ENCODE peak calls at places on chromosomes 6 and 20, in ten cellular contexts. Y is brain microvascular endothelial cell, W is transverse colon, J is esophagus muscularis mucosa, D is heart right ventricle, X is coronary artery, P is lung, K is PC-3, G is upper lobe of right lung, H is AG09319. L is an unnamed sample.
A peak's percentile ranks its signal among the peaks of the same experiment; 100 is the strongest.

GRCh38 chr6:155313602-155314091 is 637 bp downstream of the TFB1M start:
- DNase-seq in Y (no peak), W (no peak), J (no peak), D (no peak), X (no peak), P (no peak), K (peak; percentile 24), G (no peak), H (no peak), L (peak; percentile 15)

GRCh38 chr20:25238319-25239037 is 9.4 kb upstream of the PYGB start:
- DNase-seq in Y (peak; percentile 75), W (no peak), J (no peak), D (no peak), X (no peak), P (no peak), K (peak; percentile 41), G (no peak), H (no peak), L (no peak)

GRCh38 chr6:164507197-164507957 is 802.0 kb downstream of the C6orf118 start:
- DNase-seq in Y (no peak), W (no peak), J (no peak), D (no peak), X (no peak), P (no peak), K (no peak), G (no peak), H (no peak), L (no peak)

GRCh38 chr6:133788556-133788955 is 100.4 kb upstream of the TCF21 start:
- DNase-seq in Y (no peak), W (no peak), J (no peak), D (no peak), X (no peak), P (no peak), K (no peak), G (no peak), H (no peak), L (no peak)

GRCh38 chr6:158905277-158905676 is 86.1 kb upstream of the EZR start:
- DNase-seq in Y (no peak), W (no peak), J (no peak), D (no peak), X (no peak), P (no peak), K (no peak), G (no peak), H (no peak), L (no peak)

GRCh38 chr6:37119387-37119886 is 50.5 kb upstream of the PIM1 start:
- DNase-seq in Y (no peak), W (no peak), J (no peak), D (no peak), X (no peak), P (no peak), K (no peak), G (no peak), H (no peak), L (no peak)

GRCh38 chr20:45254867-45255266 is 503 bp upstream of the SLPI start:
- DNase-seq in Y (no peak), W (no peak), J (no peak), D (no peak), X (no peak), P (peak; percentile 39), K (peak; percentile 67), G (no peak), H (peak; percentile 12), L (no peak)

GRCh38 chr6:70668499-70668812 is 773 bp downstream of the SMAP1 start:
- DNase-seq in Y (no peak), W (no peak), J (no peak), D (no peak), X (no peak), P (no peak), K (peak; percentile 10), G (no peak), H (no peak), L (peak; percentile 70)

GRCh38 chr6:4281341-4282293 is 146.2 kb upstream of the ECI2 start:
- DNase-seq in Y (peak; percentile 39), W (peak; percentile 58), J (no peak), D (peak; percentile 38), X (no peak), P (peak; percentile 55), K (peak; percentile 81), G (peak; percentile 76), H (no peak), L (peak; percentile 54)

GRCh38 chr20:48025061-48025515 is 239.8 kb upstream of the SULF2 start:
- DNase-seq in Y (peak; percentile 77), W (no peak), J (no peak), D (peak; percentile 28), X (no peak), P (no peak), K (peak; percentile 47), G (no peak), H (peak; percentile 80), L (no peak)

GRCh38 chr20:50186987-50187402 is 3.6 kb upstream of the CEBPB start:
- DNase-seq in Y (no peak), W (no peak), J (no peak), D (no peak), X (no peak), P (no peak), K (peak; percentile 35), G (no peak), H (no peak), L (no peak)

GRCh38 chr6:154302111-154302752 is 54.4 kb downstream of the IPCEF1 start:
- DNase-seq in Y (peak; percentile 78), W (peak; percentile 26), J (no peak), D (no peak), X (no peak), P (peak; percentile 35), K (peak; percentile 79), G (no peak), H (peak; percentile 20), L (peak; percentile 63)

GRCh38 chr6:12149944-12150510 is 137.9 kb downstream of the HIVEP1 start:
- DNase-seq in Y (no peak), W (no peak), J (no peak), D (no peak), X (no peak), P (no peak), K (no peak), G (no peak), H (no peak), L (no peak)

GRCh38 chr6:12151433-12151820 is 138.7 kb upstream of the EDN1 start:
- DNase-seq in Y (no peak), W (no peak), J (no peak), D (no peak), X (no peak), P (no peak), K (peak; percentile 73), G (no peak), H (no peak), L (no peak)

GRCh38 chr6:12148841-12149240 is 136.7 kb downstream of the HIVEP1 start:
- DNase-seq in Y (peak; percentile 29), W (no peak), J (no peak), D (no peak), X (no peak), P (no peak), K (no peak), G (no peak), H (no peak), L (no peak)

GRCh38 chr6:12150812-12151432 is 138.8 kb downstream of the HIVEP1 start:
- DNase-seq in Y (no peak), W (peak; percentile 43), J (no peak), D (no peak), X (no peak), P (no peak), K (peak; percentile 72), G (peak; percentile 62), H (no peak), L (peak; percentile 60)

GRCh38 chr6:12152023-12152960 is 137.9 kb upstream of the EDN1 start:
- DNase-seq in Y (no peak), W (no peak), J (no peak), D (no peak), X (no peak), P (no peak), K (no peak), G (no peak), H (no peak), L (no peak)
- TF ChIP-seq CTCF in Y (no peak), W (no peak), J (no peak), D (no peak), X (no peak), P (no peak), K (no peak), G (no peak), H (no peak), L (no peak)

GRCh38 chr6:160679402-160679769 is 15.3 kb upstream of the LPA start:
- DNase-seq in Y (no peak), W (no peak), J (peak; percentile 64), D (no peak), X (no peak), P (no peak), K (no peak), G (peak; percentile 67), H (no peak), L (no peak)
- TF ChIP-seq CTCF in Y (peak; percentile 8), W (no peak), J (no peak), D (no peak), X (no peak), P (no peak), K (no peak), G (peak; percentile 13), H (no peak), L (no peak)

DNA sequence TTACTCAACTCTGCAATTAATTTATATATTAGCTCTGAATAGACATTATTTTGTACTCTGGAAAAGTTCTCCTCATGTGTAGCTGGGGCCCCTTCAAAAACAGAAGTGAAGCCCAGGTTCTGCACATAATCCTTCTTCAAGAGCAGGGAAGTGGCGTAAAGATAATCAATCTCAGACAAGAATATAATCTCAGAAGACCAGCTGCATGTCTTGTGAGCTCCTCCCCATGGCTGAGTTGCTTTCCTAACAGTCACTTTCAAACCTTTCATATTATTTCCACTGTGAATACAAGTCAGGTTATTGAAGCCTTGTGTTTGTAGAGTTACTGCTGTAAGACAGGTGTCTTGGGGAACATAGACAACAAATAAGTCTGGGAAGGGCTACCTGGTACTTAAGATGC is 691.9 kb downstream of the RFPL4B start:
- DNase-seq in Y (no peak), W (no peak), J (no peak), D (no peak), X (no peak), P (no peak), K (no peak), G (no peak), H (no peak), L (no peak)
- TF ChIP-seq CTCF in Y (no peak), W (no peak), J (no peak), D (no peak), X (no peak), P (no peak), K (no peak), G (no peak), H (no peak), L (no peak)

DNA sequence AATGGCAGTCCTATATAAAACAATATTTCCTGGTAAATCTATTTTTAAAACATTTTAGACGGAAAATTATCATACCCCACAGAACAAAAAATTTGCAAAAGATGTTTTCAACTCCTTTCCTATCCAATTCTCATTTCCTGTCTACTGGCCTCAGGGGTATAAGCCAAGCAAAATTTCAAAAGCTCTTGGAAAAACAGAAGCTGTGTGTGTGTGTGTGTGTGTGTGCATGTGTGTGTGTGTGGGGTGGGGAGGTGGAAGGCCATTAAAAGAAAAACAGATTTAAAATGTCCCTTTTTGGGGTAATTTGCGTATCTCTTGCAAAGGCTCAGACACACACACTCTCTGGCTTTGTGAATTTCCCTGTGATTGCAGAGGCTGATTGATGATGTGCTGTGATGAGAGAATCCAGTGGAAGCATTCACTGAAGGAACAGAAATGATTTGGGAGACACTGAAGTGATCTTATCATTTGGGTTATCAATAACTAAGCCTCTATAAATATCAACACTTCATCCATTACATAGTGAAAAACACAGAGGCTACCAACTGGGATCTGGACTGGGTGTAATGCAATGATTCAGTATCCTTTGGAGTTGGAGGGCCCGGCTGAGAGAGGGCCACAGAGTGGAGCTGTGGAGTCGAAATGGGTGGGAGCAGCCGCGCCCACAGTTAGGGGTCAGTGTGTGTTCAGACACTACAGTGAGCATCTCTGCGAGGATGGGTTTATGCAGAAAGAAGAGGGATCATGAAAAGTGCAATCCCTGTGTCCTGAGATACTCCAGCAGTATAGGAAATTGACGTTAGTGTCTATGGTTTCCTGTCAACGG is 106.8 kb upstream of the PREP start:
- DNase-seq in Y (peak; percentile 29), W (no peak), J (no peak), D (peak; percentile 29), X (no peak), P (no peak), K (no peak), G (no peak), H (no peak), L (no peak)
- TF ChIP-seq CTCF in Y (peak; percentile 63), W (no peak), J (peak; percentile 38), D (peak; percentile 27), X (no peak), P (no peak), K (peak; percentile 19), G (no peak), H (peak; percentile 33), L (no peak)